ENCODE peak calls at places on chromosomes 16 and 17, in seven cellular contexts. One of them, this sample, is unnamed.

GRCh38 chr17:60167095-60167741 is 17.4 kb downstream of the CA4 start:
- DNase-seq in anterior cingulate cortex: no peak
- DNase-seq in hippocampal formation: no peak
- DNase-seq in PC-9: no peak
- DNase-seq in AG10803: no peak
- DNase-seq in HuH-7: no peak
- DNase-seq in NCI-H748 treated with DMSO at 0.1 percent for 48 hours: no peak
- DNase-seq in this sample: no peak

GRCh38 chr16:50040028-50040427 is 15.0 kb downstream of the CNEP1R1 start:
- DNase-seq in anterior cingulate cortex: no peak
- DNase-seq in HuH-7: no peak
- DNase-seq in hippocampal formation: no peak
- DNase-seq in NCI-H748 treated with DMSO at 0.1 percent for 48 hours: no peak
- DNase-seq in PC-9: peak
- DNase-seq in AG10803: no peak
- DNase-seq in this sample: no peak

GRCh38 chr17:81832608-81833159 is 407 bp downstream of the MCRIP1 start:
- DNase-seq in hippocampal formation: no peak
- DNase-seq in PC-9: no peak
- DNase-seq in NCI-H748 treated with DMSO at 0.1 percent for 48 hours: peak
- DNase-seq in AG10803: peak
- DNase-seq in HuH-7: no peak
- DNase-seq in anterior cingulate cortex: no peak
- DNase-seq in this sample: no peak

GRCh38 chr17:57138956-57139576 is 54.0 kb downstream of the AKAP1 start:
- DNase-seq in hippocampal formation: no peak
- DNase-seq in anterior cingulate cortex: no peak
- DNase-seq in NCI-H748 treated with DMSO at 0.1 percent for 48 hours: no peak
- DNase-seq in PC-9: no peak
- DNase-seq in HuH-7: no peak
- DNase-seq in AG10803: no peak
- DNase-seq in this sample: no peak

GRCh38 chr16:78489072-78489471 is 389.6 kb downstream of the WWOX start:
- DNase-seq in AG10803: no peak
- DNase-seq in anterior cingulate cortex: no peak
- DNase-seq in HuH-7: no peak
- DNase-seq in NCI-H748 treated with DMSO at 0.1 percent for 48 hours: no peak
- DNase-seq in PC-9: no peak
- DNase-seq in hippocampal formation: no peak
- DNase-seq in this sample: no peak

GRCh38 chr17:6555331-6556120 is 829 bp downstream of the PITPNM3 start:
- DNase-seq in NCI-H748 treated with DMSO at 0.1 percent for 48 hours: no peak
- DNase-seq in AG10803: peak
- DNase-seq in anterior cingulate cortex: no peak
- DNase-seq in PC-9: peak
- DNase-seq in hippocampal formation: no peak
- DNase-seq in HuH-7: no peak
- DNase-seq in this sample: peak

GRCh38 chr17:4722678-4723240 is 8.5 kb upstream of the MED11 start:
- DNase-seq in HuH-7: no peak
- DNase-seq in NCI-H748 treated with DMSO at 0.1 percent for 48 hours: no peak
- DNase-seq in PC-9: no peak
- DNase-seq in anterior cingulate cortex: no peak
- DNase-seq in hippocampal formation: no peak
- DNase-seq in AG10803: no peak
- DNase-seq in this sample: peak

GRCh38 chr17:61414141-61414935 is 14.7 kb downstream of the TBX2 start:
- DNase-seq in AG10803: no peak
- DNase-seq in hippocampal formation: no peak
- DNase-seq in NCI-H748 treated with DMSO at 0.1 percent for 48 hours: no peak
- DNase-seq in PC-9: no peak
- DNase-seq in HuH-7: no peak
- DNase-seq in anterior cingulate cortex: no peak
- DNase-seq in this sample: no peak

GRCh38 chr17:9512323-9513168 is 63.1 kb downstream of the STX8 start:
- DNase-seq in hippocampal formation: no peak
- DNase-seq in AG10803: peak
- DNase-seq in anterior cingulate cortex: no peak
- DNase-seq in NCI-H748 treated with DMSO at 0.1 percent for 48 hours: no peak
- DNase-seq in HuH-7: no peak
- DNase-seq in PC-9: no peak
- DNase-seq in this sample: peak

GRCh38 chr17:50944054-50944901 is 78.1 kb upstream of the TOB1 start:
- DNase-seq in AG10803: peak
- DNase-seq in hippocampal formation: peak
- DNase-seq in anterior cingulate cortex: peak
- DNase-seq in HuH-7: peak
- DNase-seq in NCI-H748 treated with DMSO at 0.1 percent for 48 hours: peak
- DNase-seq in PC-9: peak
- DNase-seq in this sample: peak

GRCh38 chr16:86079185-86079885 is 180.4 kb downstream of the IRF8 start:
- DNase-seq in hippocampal formation: no peak
- DNase-seq in HuH-7: no peak
- DNase-seq in NCI-H748 treated with DMSO at 0.1 percent for 48 hours: no peak
- DNase-seq in AG10803: no peak
- DNase-seq in PC-9: no peak
- DNase-seq in anterior cingulate cortex: no peak
- DNase-seq in this sample: no peak

GRCh38 chr17:4769628-4770027 is 2.1 kb upstream of the TM4SF5 start:
- DNase-seq in NCI-H748 treated with DMSO at 0.1 percent for 48 hours: no peak
- DNase-seq in HuH-7: no peak
- DNase-seq in AG10803: peak
- DNase-seq in hippocampal formation: no peak
- DNase-seq in PC-9: no peak
- DNase-seq in anterior cingulate cortex: no peak
- DNase-seq in this sample: peak

GRCh38 chr17:44222112-44222869 is 2.8 kb upstream of the UBTF start:
- DNase-seq in NCI-H748 treated with DMSO at 0.1 percent for 48 hours: peak
- DNase-seq in PC-9: peak
- DNase-seq in HuH-7: peak
- DNase-seq in anterior cingulate cortex: peak
- DNase-seq in AG10803: peak
- DNase-seq in hippocampal formation: peak
- DNase-seq in this sample: peak

GRCh38 chr17:8873801-8874715 is 6.6 kb upstream of the PIK3R6 start:
- DNase-seq in HuH-7: no peak
- DNase-seq in NCI-H748 treated with DMSO at 0.1 percent for 48 hours: no peak
- DNase-seq in anterior cingulate cortex: no peak
- DNase-seq in AG10803: no peak
- DNase-seq in PC-9: no peak
- DNase-seq in hippocampal formation: no peak
- DNase-seq in this sample: no peak

GRCh38 chr16:8855051-8855786 is 13.6 kb downstream of the CARHSP1 start:
- DNase-seq in hippocampal formation: no peak
- DNase-seq in HuH-7: no peak
- DNase-seq in NCI-H748 treated with DMSO at 0.1 percent for 48 hours: no peak
- DNase-seq in AG10803: no peak
- DNase-seq in PC-9: no peak
- DNase-seq in anterior cingulate cortex: no peak
- DNase-seq in this sample: no peak

GRCh38 chr17:82503094-82503727 is 16.3 kb upstream of the FOXK2 start:
- DNase-seq in anterior cingulate cortex: no peak
- DNase-seq in AG10803: no peak
- DNase-seq in HuH-7: no peak
- DNase-seq in PC-9: no peak
- DNase-seq in NCI-H748 treated with DMSO at 0.1 percent for 48 hours: no peak
- DNase-seq in hippocampal formation: no peak
- DNase-seq in this sample: no peak

GRCh38 chr17:72438783-72439182 is 318.0 kb downstream of the SOX9 start:
- DNase-seq in anterior cingulate cortex: no peak
- DNase-seq in HuH-7: no peak
- DNase-seq in PC-9: no peak
- DNase-seq in AG10803: no peak
- DNase-seq in hippocampal formation: no peak
- DNase-seq in NCI-H748 treated with DMSO at 0.1 percent for 48 hours: no peak
- DNase-seq in this sample: no peak

GRCh38 chr17:74431568-74432483 is at the start of gene GPRC5C:
- DNase-seq in hippocampal formation: no peak
- DNase-seq in PC-9: peak
- DNase-seq in AG10803: no peak
- DNase-seq in NCI-H748 treated with DMSO at 0.1 percent for 48 hours: peak
- DNase-seq in anterior cingulate cortex: peak
- DNase-seq in HuH-7: peak
- DNase-seq in this sample: peak

GRCh38 chr16:86566966-86567700 is 504 bp downstream of the FOXC2 start:
- DNase-seq in anterior cingulate cortex: no peak
- DNase-seq in NCI-H748 treated with DMSO at 0.1 percent for 48 hours: no peak
- DNase-seq in hippocampal formation: no peak
- DNase-seq in PC-9: no peak
- DNase-seq in AG10803: peak
- DNase-seq in HuH-7: no peak
- DNase-seq in this sample: peak

GRCh38 chr16:88645941-88646340 is 4.9 kb downstream of the CYBA start:
- DNase-seq in HuH-7: no peak
- DNase-seq in anterior cingulate cortex: no peak
- DNase-seq in NCI-H748 treated with DMSO at 0.1 percent for 48 hours: no peak
- DNase-seq in AG10803: no peak
- DNase-seq in hippocampal formation: no peak
- DNase-seq in PC-9: no peak
- DNase-seq in this sample: no peak

GRCh38 chr16:85515830-85516397 is 97.2 kb upstream of the GSE1 start:
- DNase-seq in PC-9: peak
- DNase-seq in anterior cingulate cortex: no peak
- DNase-seq in HuH-7: peak
- DNase-seq in AG10803: no peak
- DNase-seq in NCI-H748 treated with DMSO at 0.1 percent for 48 hours: no peak
- DNase-seq in hippocampal formation: no peak
- DNase-seq in this sample: no peak

GRCh38 chr17:41812176-41813038 is at the start of gene FKBP10:
- DNase-seq in PC-9: peak
- DNase-seq in AG10803: peak
- DNase-seq in hippocampal formation: peak
- DNase-seq in anterior cingulate cortex: peak
- DNase-seq in HuH-7: peak
- DNase-seq in NCI-H748 treated with DMSO at 0.1 percent for 48 hours: peak
- DNase-seq in this sample: peak

GRCh38 chr16:81204794-81205680 is 33.5 kb upstream of the BCO1 start:
- DNase-seq in anterior cingulate cortex: peak
- DNase-seq in hippocampal formation: peak
- DNase-seq in HuH-7: peak
- DNase-seq in NCI-H748 treated with DMSO at 0.1 percent for 48 hours: peak
- DNase-seq in PC-9: no peak
- DNase-seq in AG10803: peak
- DNase-seq in this sample: peak

GRCh38 chr16:85554791-85555548 is 58.2 kb upstream of the GSE1 start:
- DNase-seq in PC-9: peak
- DNase-seq in hippocampal formation: peak
- DNase-seq in HuH-7: peak
- DNase-seq in NCI-H748 treated with DMSO at 0.1 percent for 48 hours: peak
- DNase-seq in anterior cingulate cortex: peak
- DNase-seq in AG10803: peak
- DNase-seq in this sample: peak

GRCh38 chr17:68221786-68222185 is 26.1 kb upstream of the AMZ2 start:
- DNase-seq in PC-9: no peak
- DNase-seq in NCI-H748 treated with DMSO at 0.1 percent for 48 hours: no peak
- DNase-seq in HuH-7: no peak
- DNase-seq in hippocampal formation: no peak
- DNase-seq in anterior cingulate cortex: no peak
- DNase-seq in AG10803: no peak
- DNase-seq in this sample: no peak

GRCh38 chr17:56499799-56500388 is 93.6 kb upstream of the NOG start:
- DNase-seq in anterior cingulate cortex: no peak
- DNase-seq in HuH-7: peak
- DNase-seq in hippocampal formation: no peak
- DNase-seq in NCI-H748 treated with DMSO at 0.1 percent for 48 hours: no peak
- DNase-seq in PC-9: peak
- DNase-seq in AG10803: peak
- DNase-seq in this sample: peak

GRCh38 chr17:15468142-15468541 is 721 bp upstream of the CDRT4 start:
- DNase-seq in anterior cingulate cortex: no peak
- DNase-seq in HuH-7: no peak
- DNase-seq in NCI-H748 treated with DMSO at 0.1 percent for 48 hours: no peak
- DNase-seq in hippocampal formation: no peak
- DNase-seq in PC-9: no peak
- DNase-seq in AG10803: no peak
- DNase-seq in this sample: no peak

GRCh38 chr16:83971165-83972130 is 3.4 kb downstream of the NECAB2 start:
- DNase-seq in PC-9: no peak
- DNase-seq in AG10803: no peak
- DNase-seq in hippocampal formation: no peak
- DNase-seq in anterior cingulate cortex: no peak
- DNase-seq in NCI-H748 treated with DMSO at 0.1 percent for 48 hours: no peak
- DNase-seq in HuH-7: no peak
- DNase-seq in this sample: no peak

GRCh38 chr16:51355871-51356270 is 204.8 kb upstream of the SALL1 start:
- DNase-seq in anterior cingulate cortex: peak
- DNase-seq in AG10803: no peak
- DNase-seq in NCI-H748 treated with DMSO at 0.1 percent for 48 hours: no peak
- DNase-seq in hippocampal formation: no peak
- DNase-seq in PC-9: no peak
- DNase-seq in HuH-7: no peak
- DNase-seq in this sample: no peak

GRCh38 chr17:50507871-50508572 is at the start of gene MYCBPAP:
- DNase-seq in hippocampal formation: peak
- DNase-seq in PC-9: peak
- DNase-seq in AG10803: peak
- DNase-seq in NCI-H748 treated with DMSO at 0.1 percent for 48 hours: peak
- DNase-seq in HuH-7: no peak
- DNase-seq in anterior cingulate cortex: peak
- DNase-seq in this sample: peak

GRCh38 chr17:36661047-36661666 is 59.8 kb downstream of the MRM1 start:
- DNase-seq in HuH-7: no peak
- DNase-seq in hippocampal formation: no peak
- DNase-seq in PC-9: no peak
- DNase-seq in NCI-H748 treated with DMSO at 0.1 percent for 48 hours: peak
- DNase-seq in anterior cingulate cortex: peak
- DNase-seq in AG10803: no peak
- DNase-seq in this sample: no peak

GRCh38 chr17:76710863-76711611 is at the start of gene MXRA7:
- DNase-seq in NCI-H748 treated with DMSO at 0.1 percent for 48 hours: no peak
- DNase-seq in HuH-7: peak
- DNase-seq in hippocampal formation: peak
- DNase-seq in AG10803: peak
- DNase-seq in anterior cingulate cortex: peak
- DNase-seq in PC-9: peak
- DNase-seq in this sample: peak

GRCh38 chr16:84368327-84368996 is at the start of gene ATP2C2:
- DNase-seq in PC-9: peak
- DNase-seq in HuH-7: no peak
- DNase-seq in hippocampal formation: no peak
- DNase-seq in NCI-H748 treated with DMSO at 0.1 percent for 48 hours: peak
- DNase-seq in anterior cingulate cortex: no peak
- DNase-seq in AG10803: no peak
- DNase-seq in this sample: no peak

GRCh38 chr17:5879424-5879823 is 190.8 kb upstream of the WSCD1 start:
- DNase-seq in anterior cingulate cortex: no peak
- DNase-seq in HuH-7: no peak
- DNase-seq in PC-9: no peak
- DNase-seq in NCI-H748 treated with DMSO at 0.1 percent for 48 hours: no peak
- DNase-seq in hippocampal formation: no peak
- DNase-seq in AG10803: no peak
- DNase-seq in this sample: no peak